ENCODE peak calls at places on chromosomes 12 and 14, in seven cellular contexts. Q, T, Z, M, E, A and N are unnamed samples.

GRCh38 chr12:8709124-8709830 is 11.5 kb downstream of the RIMKLB start:
- DNase-seq in Q (no peak), E (no peak), M (no peak), Z (peak; percentile 47), T (peak; percentile 48), A (no peak), N (no peak)

GRCh38 chr12:15634010-15634676 is 155.0 kb downstream of the EPS8 start:
- DNase-seq in Z (peak; percentile 72), E (no peak), A (peak; percentile 70), Q (no peak), T (no peak), M (no peak), N (no peak)

GRCh38 chr14:63852817-63853730 is at the start of gene SYNE2:
- DNase-seq in Z (peak; percentile 75), T (peak; percentile 30), M (peak; percentile 61), Q (no peak), A (peak; percentile 65), E (peak; percentile 67), N (peak; percentile 67)

GRCh38 chr12:72098622-72099021 is 160.0 kb downstream of the TPH2 start:
- DNase-seq in A (peak; percentile 2), Q (no peak), T (no peak), Z (no peak), M (no peak), E (no peak), N (no peak)

GRCh38 chr12:64194333-64195149 is 27.6 kb downstream of the KICS2 start:
- DNase-seq in A (no peak), M (no peak), T (no peak), Z (peak; percentile 91), Q (no peak), E (no peak), N (no peak)

GRCh38 chr14:34252227-34252626 is 209.8 kb downstream of the SPTSSA start:
- DNase-seq in A (no peak), Q (no peak), E (no peak), T (no peak), M (no peak), Z (peak; percentile 4), N (no peak)

GRCh38 chr12:100758083-100758482 is 36.5 kb upstream of the ANO4 start:
- DNase-seq in A (no peak), T (no peak), E (no peak), Z (no peak), M (no peak), Q (no peak), N (no peak)

GRCh38 chr14:29521526-29522137 is 406.0 kb downstream of the PRKD1 start:
- DNase-seq in Z (peak; percentile 29), E (no peak), A (peak; percentile 6), Q (no peak), M (no peak), T (peak; percentile 29), N (no peak)